ENCODE peak calls at places on chromosomes 3 and 15, in ten cellular contexts. One of them, this sample, is unnamed.
A peak's percentile ranks its signal among the peaks of the same experiment; 100 is the strongest.

GRCh38 chr15:43702701-43703433 is 9.2 kb downstream of the CKMT1A start:
- DNase-seq in mammary epithelial cell: no peak
- DNase-seq in left ventricle myocardium inferior: no peak
- DNase-seq in A549: no peak
- DNase-seq in kidney epithelial cell: no peak
- DNase-seq in BJ: no peak
- DNase-seq in cardiac muscle cell: no peak
- DNase-seq in keratinocyte: no peak
- DNase-seq in GM12865: no peak
- DNase-seq in breast epithelium: no peak
- DNase-seq in this sample: no peak

GRCh38 chr15:58462973-58463663 is 31.3 kb downstream of the LIPC start:
- DNase-seq in mammary epithelial cell: no peak
- DNase-seq in left ventricle myocardium inferior: no peak
- DNase-seq in A549: no peak
- DNase-seq in kidney epithelial cell: no peak
- DNase-seq in BJ: no peak
- DNase-seq in cardiac muscle cell: no peak
- DNase-seq in keratinocyte: no peak
- DNase-seq in GM12865: no peak
- DNase-seq in breast epithelium: no peak
- DNase-seq in this sample: no peak

GRCh38 chr3:5309181-5309580 is 121.7 kb downstream of the EDEM1 start:
- DNase-seq in mammary epithelial cell: no peak
- DNase-seq in left ventricle myocardium inferior: no peak
- DNase-seq in A549: no peak
- DNase-seq in kidney epithelial cell: no peak
- DNase-seq in BJ: no peak
- DNase-seq in cardiac muscle cell: no peak
- DNase-seq in keratinocyte: no peak
- DNase-seq in GM12865: no peak
- DNase-seq in breast epithelium: no peak
- DNase-seq in this sample: no peak

GRCh38 chr3:34449305-34449704 is 650.9 kb downstream of the PDCD6IP start:
- DNase-seq in mammary epithelial cell: no peak
- DNase-seq in left ventricle myocardium inferior: no peak
- DNase-seq in A549: no peak
- DNase-seq in kidney epithelial cell: no peak
- DNase-seq in BJ: no peak
- DNase-seq in cardiac muscle cell: no peak
- DNase-seq in keratinocyte: no peak
- DNase-seq in GM12865: no peak
- DNase-seq in breast epithelium: no peak
- DNase-seq in this sample: no peak

GRCh38 chr15:38541046-38541445 is 23.6 kb downstream of the RASGRP1 start:
- DNase-seq in mammary epithelial cell: no peak
- DNase-seq in left ventricle myocardium inferior: no peak
- DNase-seq in A549: no peak
- DNase-seq in kidney epithelial cell: no peak
- DNase-seq in BJ: no peak
- DNase-seq in cardiac muscle cell: no peak
- DNase-seq in keratinocyte: no peak
- DNase-seq in GM12865: no peak
- DNase-seq in breast epithelium: no peak
- DNase-seq in this sample: no peak

GRCh38 chr3:31772781-31773180 is 208.3 kb downstream of the OSBPL10 start:
- DNase-seq in mammary epithelial cell: no peak
- DNase-seq in left ventricle myocardium inferior: no peak
- DNase-seq in A549: no peak
- DNase-seq in kidney epithelial cell: no peak
- DNase-seq in BJ: no peak
- DNase-seq in cardiac muscle cell: no peak
- DNase-seq in keratinocyte: no peak
- DNase-seq in GM12865: no peak
- DNase-seq in breast epithelium: no peak
- DNase-seq in this sample: no peak

GRCh38 chr3:15521573-15521965 is at the start of gene COLQ:
- DNase-seq in mammary epithelial cell: no peak
- DNase-seq in left ventricle myocardium inferior: no peak
- DNase-seq in A549: no peak
- DNase-seq in kidney epithelial cell: no peak
- DNase-seq in BJ: no peak
- DNase-seq in cardiac muscle cell: peak; percentile 24
- DNase-seq in keratinocyte: no peak
- DNase-seq in GM12865: no peak
- DNase-seq in breast epithelium: no peak
- DNase-seq in this sample: no peak

GRCh38 chr3:129665024-129665768 is 58.7 kb upstream of the PLXND1 start:
- DNase-seq in mammary epithelial cell: peak; percentile 74
- DNase-seq in left ventricle myocardium inferior: no peak
- DNase-seq in A549: no peak
- DNase-seq in kidney epithelial cell: peak; percentile 31
- DNase-seq in BJ: peak; percentile 18
- DNase-seq in cardiac muscle cell: no peak
- DNase-seq in keratinocyte: peak; percentile 62
- DNase-seq in GM12865: no peak
- DNase-seq in breast epithelium: no peak
- DNase-seq in this sample: no peak

GRCh38 chr15:48031466-48031865 is 89.3 kb upstream of the SLC24A5 start:
- DNase-seq in mammary epithelial cell: no peak
- DNase-seq in left ventricle myocardium inferior: no peak
- DNase-seq in A549: no peak
- DNase-seq in kidney epithelial cell: no peak
- DNase-seq in BJ: no peak
- DNase-seq in cardiac muscle cell: no peak
- DNase-seq in keratinocyte: no peak
- DNase-seq in GM12865: no peak
- DNase-seq in breast epithelium: no peak
- DNase-seq in this sample: no peak

GRCh38 chr15:52179278-52180195 is 11.7 kb downstream of the GNB5 start:
- DNase-seq in mammary epithelial cell: peak; percentile 85
- DNase-seq in left ventricle myocardium inferior: peak; percentile 81
- DNase-seq in A549: peak; percentile 98
- DNase-seq in kidney epithelial cell: peak; percentile 34
- DNase-seq in BJ: no peak
- DNase-seq in cardiac muscle cell: peak; percentile 87
- DNase-seq in keratinocyte: no peak
- DNase-seq in GM12865: peak; percentile 91
- DNase-seq in breast epithelium: peak; percentile 81
- DNase-seq in this sample: peak; percentile 52

GRCh38 chr3:108590443-108590842 is 921 bp downstream of the DZIP3 start:
- DNase-seq in mammary epithelial cell: peak; percentile 26
- DNase-seq in left ventricle myocardium inferior: no peak
- DNase-seq in A549: no peak
- DNase-seq in kidney epithelial cell: no peak
- DNase-seq in BJ: no peak
- DNase-seq in cardiac muscle cell: peak; percentile 6
- DNase-seq in keratinocyte: no peak
- DNase-seq in GM12865: peak; percentile 9
- DNase-seq in breast epithelium: no peak
- DNase-seq in this sample: no peak
- H3K4me3 ChIP-seq in mammary epithelial cell: peak overlapping the region; percentile 83
- H3K4me3 ChIP-seq in left ventricle myocardium inferior: peak overlapping the region; percentile 90
- H3K4me3 ChIP-seq in A549: peak overlapping the region; percentile 69
- H3K4me3 ChIP-seq in kidney epithelial cell: peak overlapping the region; percentile 71
- H3K4me3 ChIP-seq in BJ: peak overlapping the region; percentile 85
- H3K4me3 ChIP-seq in cardiac muscle cell: peak overlapping the region; percentile 55
- H3K4me3 ChIP-seq in keratinocyte: peak overlapping the region; percentile 96
- H3K4me3 ChIP-seq in GM12865: peak overlapping the region; percentile 97
- H3K4me3 ChIP-seq in breast epithelium: peak overlapping the region; percentile 72
- H3K4me3 ChIP-seq in this sample: peak overlapping the region; percentile 94

DNA sequence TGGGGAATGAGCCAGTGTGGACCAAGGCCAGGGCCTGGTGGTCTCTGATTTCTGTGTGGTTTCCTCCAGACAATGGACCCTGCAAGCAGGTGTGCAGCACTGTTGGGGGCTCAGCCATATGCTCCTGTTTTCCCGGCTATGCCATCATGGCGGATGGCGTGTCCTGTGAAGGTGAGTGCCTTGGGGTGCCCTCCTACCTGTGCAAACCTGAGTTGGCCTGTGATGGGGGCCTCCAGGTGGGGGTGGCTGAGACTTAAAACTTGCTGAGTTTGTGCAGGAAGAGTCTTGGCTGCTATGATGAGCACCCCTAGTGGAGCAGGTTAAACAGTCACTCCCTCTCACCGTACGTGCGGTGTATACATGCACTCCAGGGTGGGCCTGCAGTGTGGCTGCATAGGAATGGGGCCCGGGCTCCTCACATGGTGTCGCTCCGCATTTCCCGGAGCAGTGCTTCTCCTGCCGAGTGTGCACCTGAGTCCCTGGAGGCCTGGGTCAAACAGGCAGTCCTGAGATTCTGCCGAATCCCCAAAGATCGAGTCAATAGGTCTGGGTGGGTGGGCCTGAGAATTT is 70.8 kb downstream of the FBLN2 start:
- DNase-seq in mammary epithelial cell: no peak
- DNase-seq in left ventricle myocardium inferior: no peak
- DNase-seq in A549: no peak
- DNase-seq in kidney epithelial cell: no peak
- DNase-seq in BJ: no peak
- DNase-seq in cardiac muscle cell: no peak
- DNase-seq in keratinocyte: no peak
- DNase-seq in GM12865: no peak
- DNase-seq in breast epithelium: no peak
- DNase-seq in this sample: no peak
- TF ChIP-seq CTCF in mammary epithelial cell: no peak
- TF ChIP-seq CTCF in left ventricle myocardium inferior: no peak
- TF ChIP-seq CTCF in A549: no peak
- TF ChIP-seq CTCF in kidney epithelial cell: no peak
- TF ChIP-seq CTCF in BJ: no peak
- TF ChIP-seq CTCF in cardiac muscle cell: no peak
- TF ChIP-seq CTCF in keratinocyte: no peak
- TF ChIP-seq CTCF in GM12865: no peak
- TF ChIP-seq CTCF in breast epithelium: no peak
- TF ChIP-seq CTCF in this sample: no peak

DNA sequence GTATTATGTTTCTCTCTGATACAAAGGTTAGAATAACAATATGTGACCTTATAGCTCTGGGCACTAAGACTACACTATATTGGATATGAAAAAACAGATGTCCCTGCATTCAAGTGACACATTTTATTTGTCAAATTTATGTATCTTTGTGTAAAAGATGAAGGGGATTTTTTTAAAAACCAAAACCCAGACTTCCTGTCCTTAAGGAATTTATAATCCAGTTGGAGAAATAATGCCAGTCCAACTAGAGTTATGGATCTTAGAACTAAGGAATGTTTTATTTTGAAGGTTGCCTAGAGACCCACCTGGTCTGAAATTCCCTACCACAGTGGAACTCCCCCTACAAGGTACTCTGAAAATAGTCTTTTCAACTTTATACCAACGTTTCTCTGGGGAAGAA is 33.3 kb upstream of the PIK3CB start:
- DNase-seq in mammary epithelial cell: peak; percentile 39
- DNase-seq in left ventricle myocardium inferior: no peak
- DNase-seq in A549: no peak
- DNase-seq in kidney epithelial cell: no peak
- DNase-seq in BJ: no peak
- DNase-seq in cardiac muscle cell: no peak
- DNase-seq in keratinocyte: no peak
- DNase-seq in GM12865: no peak
- DNase-seq in breast epithelium: no peak
- DNase-seq in this sample: peak; percentile 68
- H3K4me3 ChIP-seq in mammary epithelial cell: no peak overlapping the region
- H3K4me3 ChIP-seq in left ventricle myocardium inferior: no peak overlapping the region
- H3K4me3 ChIP-seq in A549: no peak overlapping the region
- H3K4me3 ChIP-seq in kidney epithelial cell: no peak overlapping the region
- H3K4me3 ChIP-seq in BJ: no peak overlapping the region
- H3K4me3 ChIP-seq in cardiac muscle cell: no peak overlapping the region
- H3K4me3 ChIP-seq in keratinocyte: no peak overlapping the region
- H3K4me3 ChIP-seq in GM12865: no peak overlapping the region
- H3K4me3 ChIP-seq in breast epithelium: no peak overlapping the region
- H3K4me3 ChIP-seq in this sample: no peak overlapping the region

GRCh38 chr15:69032006-69032405 is 17.5 kb downstream of the NOX5 start:
- DNase-seq in mammary epithelial cell: no peak
- DNase-seq in left ventricle myocardium inferior: no peak
- DNase-seq in A549: no peak
- DNase-seq in kidney epithelial cell: no peak
- DNase-seq in BJ: no peak
- DNase-seq in cardiac muscle cell: no peak
- DNase-seq in keratinocyte: no peak
- DNase-seq in GM12865: no peak
- DNase-seq in breast epithelium: no peak
- DNase-seq in this sample: no peak

GRCh38 chr15:69032703-69033373 is 18.3 kb downstream of the NOX5 start:
- DNase-seq in mammary epithelial cell: no peak
- DNase-seq in left ventricle myocardium inferior: no peak
- DNase-seq in A549: no peak
- DNase-seq in kidney epithelial cell: no peak
- DNase-seq in BJ: no peak
- DNase-seq in cardiac muscle cell: no peak
- DNase-seq in keratinocyte: no peak
- DNase-seq in GM12865: no peak
- DNase-seq in breast epithelium: no peak
- DNase-seq in this sample: no peak

GRCh38 chr15:69027976-69028518 is 13.6 kb downstream of the NOX5 start:
- DNase-seq in mammary epithelial cell: no peak
- DNase-seq in left ventricle myocardium inferior: no peak
- DNase-seq in A549: no peak
- DNase-seq in kidney epithelial cell: no peak
- DNase-seq in BJ: no peak
- DNase-seq in cardiac muscle cell: no peak
- DNase-seq in keratinocyte: no peak
- DNase-seq in GM12865: no peak
- DNase-seq in breast epithelium: no peak
- DNase-seq in this sample: no peak

GRCh38 chr15:69034352-69034751 is 19.9 kb downstream of the NOX5 start:
- DNase-seq in mammary epithelial cell: peak; percentile 95
- DNase-seq in left ventricle myocardium inferior: no peak
- DNase-seq in A549: no peak
- DNase-seq in kidney epithelial cell: peak; percentile 77
- DNase-seq in BJ: peak; percentile 50
- DNase-seq in cardiac muscle cell: no peak
- DNase-seq in keratinocyte: peak; percentile 67
- DNase-seq in GM12865: no peak
- DNase-seq in breast epithelium: no peak
- DNase-seq in this sample: peak; percentile 56

DNA sequence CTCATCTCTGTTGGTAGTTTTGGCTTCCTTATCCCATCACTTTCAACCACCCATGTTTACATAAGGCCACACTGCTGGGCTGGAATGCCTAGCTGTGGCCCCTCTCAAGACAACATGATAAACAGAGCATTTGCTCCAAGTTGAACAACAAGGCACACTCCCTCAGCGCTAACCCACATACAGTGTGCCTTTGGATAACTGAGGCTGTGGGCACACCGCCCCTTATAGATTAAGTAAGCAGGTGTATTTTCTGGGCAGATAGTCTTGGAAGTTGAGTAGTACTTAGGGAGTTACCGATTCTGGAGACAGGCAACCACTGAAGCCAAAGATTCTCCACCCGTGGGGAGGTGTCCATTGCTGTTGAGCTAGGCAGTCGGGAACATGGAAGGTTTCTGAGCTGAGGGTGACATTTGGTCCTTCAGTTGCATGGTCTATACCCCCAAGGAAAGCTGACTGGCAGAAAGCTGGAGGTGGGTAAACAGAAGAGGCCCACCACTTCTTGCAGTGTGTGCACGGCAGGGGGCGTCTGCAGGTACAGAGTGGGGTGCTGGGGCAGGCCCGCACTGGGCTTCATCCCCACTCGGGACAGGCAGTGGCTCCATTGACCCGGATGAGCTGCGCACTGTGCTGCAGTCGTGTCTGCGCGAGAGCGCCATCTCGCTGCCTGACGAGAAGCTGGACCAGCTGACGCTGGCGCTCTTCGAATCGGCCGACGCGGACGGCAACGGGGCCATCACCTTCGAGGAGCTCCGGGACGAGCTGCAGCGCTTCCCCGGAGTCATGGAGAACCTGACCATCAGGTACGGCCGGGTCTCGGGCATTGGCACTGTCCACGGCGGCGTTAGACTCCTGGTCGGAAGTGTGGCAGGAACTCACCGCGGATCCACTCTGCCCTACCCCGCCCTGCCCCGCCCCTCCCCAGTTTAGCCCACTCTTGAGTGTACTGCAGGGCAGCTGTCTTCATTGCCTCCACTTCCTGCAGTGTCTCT is 16.8 kb downstream of the NOX5 start:
- DNase-seq in mammary epithelial cell: no peak
- DNase-seq in left ventricle myocardium inferior: peak; percentile 24
- DNase-seq in A549: peak; percentile 82
- DNase-seq in kidney epithelial cell: peak; percentile 31
- DNase-seq in BJ: no peak
- DNase-seq in cardiac muscle cell: peak; percentile 75
- DNase-seq in keratinocyte: no peak
- DNase-seq in GM12865: peak; percentile 6
- DNase-seq in breast epithelium: peak; percentile 56
- DNase-seq in this sample: no peak
- TF ChIP-seq CTCF in mammary epithelial cell: peak; percentile 19
- TF ChIP-seq CTCF in left ventricle myocardium inferior: peak; percentile 63
- TF ChIP-seq CTCF in A549: peak; percentile 90
- TF ChIP-seq CTCF in kidney epithelial cell: peak; percentile 83
- TF ChIP-seq CTCF in BJ: peak; percentile 63
- TF ChIP-seq CTCF in cardiac muscle cell: peak; percentile 73
- TF ChIP-seq CTCF in keratinocyte: peak; percentile 63
- TF ChIP-seq CTCF in GM12865: peak; percentile 18
- TF ChIP-seq CTCF in breast epithelium: no peak
- TF ChIP-seq CTCF in this sample: peak; percentile 72